ENCODE peak calls at places on chromosomes 1 and 21, in five cellular contexts. B, X, N, G and K are unnamed samples.

GRCh38 chr1:67191668-67192520 is 25.6 kb downstream of the IL23R start:
- DNase-seq in N (no peak), G (no peak), B (no peak), X (no peak), K (no peak)

GRCh38 chr1:200099040-200099439 is 71.5 kb downstream of the NR5A2 start:
- DNase-seq in X (no peak), N (peak; percentile 39), B (no peak), G (no peak), K (no peak)

GRCh38 chr1:30856260-30856790 is 52.2 kb downstream of the SDC3 start:
- DNase-seq in B (no peak), N (peak; percentile 35), X (no peak), G (no peak), K (no peak)

GRCh38 chr1:39642796-39643195 is 3.4 kb upstream of the HEYL start:
- DNase-seq in X (no peak), B (no peak), N (no peak), G (no peak), K (no peak)

GRCh38 chr21:21897275-21897883 is 899.2 kb downstream of the NCAM2 start:
- DNase-seq in G (no peak), B (no peak), N (no peak), X (no peak), K (no peak)

GRCh38 chr21:42495765-42496119 is 282 bp downstream of the RSPH1 start:
- DNase-seq in B (no peak), G (no peak), X (no peak), N (peak; percentile 50), K (no peak)

GRCh38 chr1:15633756-15634420 is 16.6 kb downstream of the DDI2 start:
- DNase-seq in G (no peak), N (no peak), B (no peak), X (no peak), K (no peak)

GRCh38 chr1:223492044-223492443 is 98.8 kb downstream of the CCDC185 start:
- DNase-seq in N (no peak), X (no peak), B (peak; percentile 69), G (no peak), K (no peak)

GRCh38 chr1:9345471-9345870 is 52.8 kb downstream of the SPSB1 start:
- DNase-seq in X (no peak), N (no peak), G (no peak), B (no peak), K (no peak)

GRCh38 chr1:11594222-11594621 is 60.0 kb downstream of the FBXO2 start:
- DNase-seq in G (peak; percentile 33), B (no peak), N (no peak), X (no peak), K (no peak)

GRCh38 chr1:208206092-208206698 is 38.0 kb downstream of the PLXNA2 start:
- DNase-seq in N (no peak), G (no peak), X (no peak), B (no peak), K (no peak)
- H3K4me1 ChIP-seq in N (peaks cover 85% of the 10 kb centered on the region), G (no peaks in the 10 kb centered on the region), X (no peaks in the 10 kb centered on the region), B (peaks cover 87% of the 10 kb centered on the region), K (no peaks in the 10 kb centered on the region)

GRCh38 chr1:207832796-207833195 is 78.1 kb downstream of the CD34 start:
- DNase-seq in X (no peak), B (no peak), G (no peak), N (no peak), K (no peak)
- H3K4me1 ChIP-seq in X (peaks cover 98% of the 10 kb centered on the region), B (peaks cover 78% of the 10 kb centered on the region), G (no peaks in the 10 kb centered on the region), N (peaks cover 65% of the 10 kb centered on the region), K (no peaks in the 10 kb centered on the region)

GRCh38 chr1:59294423-59294822 is 2.5 kb upstream of the FGGY start:
- DNase-seq in G (no peak), X (no peak), B (no peak), N (no peak), K (no peak)
- H3K4me1 ChIP-seq in G (no peaks in the 10 kb centered on the region), X (peaks cover 34% of the 10 kb centered on the region), B (peaks cover 49% of the 10 kb centered on the region), N (peaks cover 41% of the 10 kb centered on the region), K (peaks cover 16% of the 10 kb centered on the region)

GRCh38 chr1:243397613-243398321 is 141.9 kb downstream of the SDCCAG8 start:
- DNase-seq in X (no peak), N (no peak), B (no peak), G (no peak), K (no peak)

GRCh38 chr1:243396424-243396823 is 140.6 kb downstream of the SDCCAG8 start:
- DNase-seq in N (no peak), X (no peak), G (no peak), B (no peak), K (no peak)

GRCh38 chr1:243394610-243395490 is 139.0 kb downstream of the SDCCAG8 start:
- DNase-seq in G (no peak), N (peak; percentile 51), B (no peak), X (no peak), K (no peak)

GRCh38 chr1:243399561-243400155 is 143.8 kb downstream of the SDCCAG8 start:
- DNase-seq in B (no peak), G (no peak), N (no peak), X (no peak), K (no peak)

GRCh38 chr1:243396876-243397275 is 141.0 kb downstream of the SDCCAG8 start:
- DNase-seq in G (no peak), B (no peak), X (no peak), N (peak; percentile 11), K (no peak)
- H3K4me1 ChIP-seq in G (no peaks in the 10 kb centered on the region), B (no peaks in the 10 kb centered on the region), X (no peaks in the 10 kb centered on the region), N (peaks cover 15% of the 10 kb centered on the region), K (no peaks in the 10 kb centered on the region)

DNA sequence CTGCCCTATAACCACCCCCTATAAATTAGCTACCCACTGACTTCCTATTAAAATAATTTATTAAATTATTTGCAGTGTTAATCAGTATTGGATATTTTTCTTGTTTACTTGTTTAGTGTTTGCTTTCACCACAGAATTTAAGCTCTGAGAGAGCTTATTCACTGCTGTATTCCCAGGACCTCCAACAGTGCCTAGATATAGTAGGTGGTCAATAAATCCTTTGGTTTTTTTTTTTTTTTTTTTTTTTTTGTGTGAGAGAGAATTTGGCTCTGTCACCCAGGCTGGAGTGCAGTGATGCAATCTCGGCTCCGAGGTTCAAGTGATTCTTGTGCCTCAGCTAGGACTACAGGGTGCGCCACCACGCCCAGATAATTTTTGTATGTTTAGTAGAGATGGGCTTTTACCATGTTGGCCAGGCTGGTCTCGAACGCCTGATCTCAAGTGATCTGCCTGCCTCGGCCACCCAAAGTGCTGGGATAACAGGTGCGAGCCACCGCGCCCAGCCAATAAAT is 1.1 kb upstream of the OSBPL9 start:
- DNase-seq in G (no peak), X (no peak), N (no peak), B (no peak), K (no peak)
- H3K4me1 ChIP-seq in G (no peaks in the 10 kb centered on the region), X (peaks cover 21% of the 10 kb centered on the region), N (peaks cover 31% of the 10 kb centered on the region), B (peaks cover 33% of the 10 kb centered on the region), K (peaks cover 35% of the 10 kb centered on the region)

GRCh38 chr1:166457700-166458099 is 290.9 kb upstream of the FAM78B start:
- DNase-seq in X (no peak), B (no peak), G (no peak), N (no peak), K (no peak)
- H3K4me1 ChIP-seq in X (no peaks in the 10 kb centered on the region), B (no peaks in the 10 kb centered on the region), G (no peaks in the 10 kb centered on the region), N (no peaks in the 10 kb centered on the region), K (no peaks in the 10 kb centered on the region)

DNA sequence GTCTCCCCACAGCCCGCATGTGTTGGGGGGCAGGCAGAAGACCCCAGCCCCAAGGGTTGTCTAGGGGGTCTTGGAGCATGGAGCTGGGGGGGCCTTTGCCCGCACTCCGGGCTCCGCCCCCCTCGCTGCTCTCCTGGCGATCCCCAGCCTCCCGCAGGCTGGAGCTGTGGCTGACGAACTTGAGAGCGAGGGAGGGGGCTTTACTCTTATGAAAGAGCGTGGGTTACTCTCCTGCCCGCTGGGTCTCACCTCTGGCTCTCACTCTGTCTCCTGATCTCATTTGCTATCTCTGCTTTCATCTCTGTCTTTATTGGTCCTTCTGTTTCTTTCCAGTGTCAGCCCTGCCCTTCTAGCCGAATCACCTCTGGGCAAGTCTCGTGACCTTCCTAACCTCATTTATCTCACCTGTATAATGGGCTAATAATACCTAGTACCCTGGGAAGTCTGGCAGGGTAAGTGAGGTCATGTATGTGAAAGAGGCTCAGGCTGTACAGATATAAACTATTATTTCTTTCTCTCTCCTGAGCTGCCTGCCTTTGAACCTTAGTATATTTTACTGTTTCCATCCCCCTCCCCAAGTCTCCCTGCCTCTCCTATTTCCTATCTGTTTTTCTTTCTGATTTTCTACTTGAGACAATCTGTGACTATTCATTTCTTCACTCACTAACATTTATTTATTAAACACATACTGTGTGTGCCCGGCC is 721 bp downstream of the EFNA4 start:
- DNase-seq in G (no peak), X (peak; percentile 20), N (peak; percentile 44), B (no peak), K (no peak)
- H3K4me1 ChIP-seq in G (peaks cover 5% of the 10 kb centered on the region), X (peaks cover 34% of the 10 kb centered on the region), N (peaks cover 35% of the 10 kb centered on the region), B (peaks cover 32% of the 10 kb centered on the region), K (peaks cover 24% of the 10 kb centered on the region)

DNA sequence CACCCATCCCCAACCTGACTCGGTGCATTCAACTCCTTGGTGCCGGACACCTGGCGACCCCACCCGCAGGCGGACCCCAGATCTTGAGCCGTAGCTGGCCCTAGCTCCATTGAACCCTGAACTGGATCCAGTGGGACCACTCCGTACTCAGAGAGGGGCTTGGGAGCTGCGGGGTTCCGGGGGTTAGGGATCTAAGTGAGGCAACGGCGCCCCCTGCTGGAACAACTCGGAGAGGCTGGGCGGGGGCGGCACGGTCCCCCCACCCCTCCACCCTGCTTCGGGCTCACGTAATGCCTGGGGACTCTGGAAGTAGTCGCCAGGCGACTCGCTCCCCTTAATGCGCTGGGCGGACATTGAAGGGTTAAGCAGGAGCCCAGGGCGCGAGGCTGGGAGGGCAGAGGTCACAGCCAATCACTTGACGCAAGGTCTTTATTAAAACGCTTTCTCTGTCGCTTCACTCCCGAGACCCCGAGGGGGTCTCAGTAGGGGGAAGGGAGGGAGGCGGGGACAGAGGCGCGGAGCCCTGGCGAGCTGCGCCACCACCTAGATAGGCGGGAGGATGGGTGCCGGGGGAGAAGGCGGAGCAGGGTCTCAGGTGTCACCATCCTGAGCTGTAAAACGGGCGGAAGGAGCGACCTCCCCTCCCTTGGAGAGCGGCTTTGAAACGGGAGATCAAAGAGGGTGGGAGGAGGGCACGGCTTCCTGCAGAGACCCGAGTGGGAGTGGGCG is 699 bp upstream of the CRABP2 start:
- DNase-seq in N (peak; percentile 77), G (no peak), X (peak; percentile 73), B (peak; percentile 70), K (no peak)
- H3K4me1 ChIP-seq in N (peaks cover 41% of the 10 kb centered on the region), G (peaks cover 17% of the 10 kb centered on the region), X (peaks cover 30% of the 10 kb centered on the region), B (peaks cover 38% of the 10 kb centered on the region), K (peaks cover 70% of the 10 kb centered on the region)

GRCh38 chr1:25031966-25032667 is 102.0 kb upstream of the RUNX3 start:
- DNase-seq in B (peak; percentile 83), X (peak; percentile 78), G (no peak), N (peak; percentile 62), K (no peak)

GRCh38 chr1:25034736-25035522 is 104.9 kb upstream of the RUNX3 start:
- DNase-seq in B (no peak), G (no peak), N (no peak), X (no peak), K (no peak)

GRCh38 chr1:25031601-25031965 is 101.5 kb upstream of the RUNX3 start:
- DNase-seq in G (no peak), B (no peak), X (peak; percentile 27), N (no peak), K (no peak)

GRCh38 chr1:25033828-25034451 is 103.9 kb upstream of the RUNX3 start:
- DNase-seq in G (no peak), B (peak; percentile 80), N (peak; percentile 28), X (no peak), K (no peak)

GRCh38 chr1:25033030-25033827 is 103.2 kb upstream of the RUNX3 start:
- DNase-seq in X (no peak), B (no peak), N (no peak), G (no peak), K (no peak)
- H3K4me1 ChIP-seq in X (peaks cover 98% of the 10 kb centered on the region), B (peaks cover 57% of the 10 kb centered on the region), N (no peaks in the 10 kb centered on the region), G (no peaks in the 10 kb centered on the region), K (no peaks in the 10 kb centered on the region)